ENCODE peak calls at places on chromosome 4, in nine cellular contexts. V is SJSA1, N is heart right ventricle, A is left ventricle myocardium inferior, L is ovary, H is tibial artery, Z is ascending aorta, M is sigmoid colon, G is pancreas. B is an unnamed sample.

GRCh38 chr4:26838055-26838842 is 22.4 kb upstream of the STIM2 start:
- DNase-seq in G (no peak), M (no peak), L (no peak), V (no peak), N (no peak), A (no peak), H (no peak), Z (no peak), B (no peak)

GRCh38 chr4:92339671-92340070 is 35.9 kb downstream of the GRID2 start:
- DNase-seq in M (no peak), V (no peak), N (no peak), L (no peak), Z (no peak), A (no peak), G (no peak), H (no peak), B (no peak)

GRCh38 chr4:133150643-133151300 is 1.7 kb downstream of the PCDH10 start:
- DNase-seq in A (no peak), N (no peak), H (peak; percentile 68), M (peak; percentile 61), V (no peak), G (peak; percentile 59), Z (no peak), L (no peak), B (peak; percentile 46)

GRCh38 chr4:14596904-14597303 is 405.4 kb upstream of the CPEB2 start:
- DNase-seq in N (no peak), G (no peak), Z (no peak), M (no peak), H (no peak), V (no peak), A (no peak), L (no peak), B (no peak)

GRCh38 chr4:39021631-39022030 is 10.6 kb downstream of the TMEM156 start:
- DNase-seq in H (no peak), N (no peak), M (no peak), G (no peak), Z (no peak), V (no peak), L (no peak), A (no peak), B (no peak)

GRCh38 chr4:176185068-176185467 is 10.3 kb downstream of the SPATA4 start:
- DNase-seq in A (no peak), M (no peak), H (no peak), Z (no peak), G (no peak), N (no peak), L (no peak), V (no peak), B (no peak)

GRCh38 chr4:17681921-17682566 is 67.6 kb downstream of the MED28 start:
- DNase-seq in G (no peak), N (no peak), A (no peak), H (no peak), L (no peak), V (no peak), Z (no peak), M (no peak), B (no peak)

GRCh38 chr4:152352215-152352614 is 183.7 kb downstream of the FBXW7 start:
- DNase-seq in Z (no peak), A (no peak), L (no peak), M (no peak), H (no peak), N (no peak), G (no peak), V (no peak), B (no peak)

GRCh38 chr4:79445371-79445781 is 37.3 kb upstream of the GK2 start:
- DNase-seq in L (no peak), Z (no peak), V (no peak), G (no peak), A (no peak), N (no peak), M (no peak), H (no peak), B (no peak)

GRCh38 chr4:90198086-90198847 is 71.1 kb downstream of the CCSER1 start:
- DNase-seq in Z (no peak), H (no peak), N (no peak), A (no peak), M (no peak), V (no peak), G (no peak), L (no peak), B (no peak)

GRCh38 chr4:55722132-55722531 is 86.0 kb upstream of the NMU start:
- DNase-seq in N (no peak), H (no peak), G (no peak), L (no peak), V (no peak), M (no peak), Z (no peak), A (no peak), B (no peak)

GRCh38 chr4:42482516-42483327 is 85.4 kb downstream of the SHISA3 start:
- DNase-seq in Z (no peak), G (no peak), N (no peak), A (no peak), V (no peak), H (no peak), M (no peak), L (no peak), B (no peak)

GRCh38 chr4:182973421-182974340 is 56.5 kb upstream of the DCTD start:
- DNase-seq in N (no peak), A (no peak), M (no peak), L (no peak), V (no peak), H (no peak), Z (no peak), G (no peak), B (no peak)

GRCh38 chr4:1329408-1330371 is 17.3 kb upstream of the UVSSA start:
- DNase-seq in Z (no peak), M (no peak), L (no peak), V (no peak), A (no peak), N (no peak), G (no peak), H (no peak), B (no peak)
- H3K27ac ChIP-seq in Z (no peak overlapping the region), M (no peak overlapping the region), L (no peak overlapping the region), V (no peak overlapping the region), A (no peak overlapping the region), N (peak overlapping the region; percentile 14), G (no peak overlapping the region), H (no peak overlapping the region), B (no peak overlapping the region)

GRCh38 chr4:69708211-69708610 is 52.2 kb downstream of the SULT1B1 start:
- DNase-seq in L (no peak), M (no peak), Z (no peak), N (no peak), V (no peak), G (no peak), A (no peak), H (no peak), B (no peak)

GRCh38 chr4:69713593-69713992 is 46.8 kb downstream of the SULT1B1 start:
- DNase-seq in H (no peak), Z (no peak), G (no peak), M (no peak), V (no peak), L (no peak), A (no peak), N (no peak), B (no peak)

GRCh38 chr4:69710580-69710979 is 49.8 kb downstream of the SULT1B1 start:
- DNase-seq in V (no peak), M (no peak), Z (no peak), H (no peak), N (no peak), G (no peak), L (no peak), A (no peak), B (no peak)

DNA sequence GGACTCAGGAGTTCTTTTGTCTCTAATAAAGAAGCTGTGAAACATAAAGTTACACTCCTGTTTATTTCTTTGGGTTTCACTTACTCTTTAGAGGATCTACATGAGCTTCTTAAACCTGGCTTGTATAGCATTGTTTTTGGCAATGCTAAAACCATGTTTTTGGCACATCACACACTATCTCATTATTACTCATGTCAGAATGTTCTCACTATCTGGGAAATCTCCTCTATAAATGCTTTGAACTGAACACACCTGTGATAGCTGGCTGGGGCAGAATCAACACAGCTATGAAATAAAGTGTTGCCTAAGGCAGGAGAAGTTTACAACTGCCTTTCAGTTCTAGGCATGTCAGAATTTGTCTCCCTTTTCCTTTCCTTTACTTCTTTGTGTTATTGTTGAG is 52.6 kb downstream of the SULT1B1 start:
- DNase-seq in A (no peak), H (no peak), N (no peak), G (no peak), L (no peak), V (no peak), M (no peak), Z (no peak), B (no peak)
- H3K27ac ChIP-seq in A (no peak overlapping the region), H (no peak overlapping the region), N (no peak overlapping the region), G (no peak overlapping the region), L (no peak overlapping the region), V (no peak overlapping the region), M (no peak overlapping the region), Z (no peak overlapping the region), B (no peak overlapping the region)

DNA sequence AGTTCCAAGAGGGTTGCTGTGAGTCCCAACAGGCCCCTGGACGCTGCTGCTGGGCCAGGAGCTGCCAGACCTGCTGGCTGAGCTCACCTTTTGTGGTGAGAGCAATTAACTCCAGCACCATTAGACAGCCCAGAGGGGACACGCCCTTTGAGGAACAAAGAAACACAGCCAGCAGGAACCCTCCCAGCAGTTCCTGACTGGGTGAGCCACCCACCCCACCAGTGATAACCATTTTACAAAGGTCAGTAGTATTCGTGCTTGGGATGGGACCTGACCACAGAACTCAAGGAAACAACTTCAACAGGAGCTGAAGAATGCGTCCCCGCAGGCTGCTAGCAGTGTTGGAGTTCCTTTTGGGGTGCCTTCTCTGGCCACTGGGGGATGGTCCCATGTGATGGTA is 38.8 kb upstream of the AFAP1 start:
- DNase-seq in G (no peak), V (no peak), N (no peak), H (no peak), M (no peak), Z (no peak), L (no peak), A (no peak), B (no peak)
- H3K27ac ChIP-seq in G (no peak overlapping the region), V (no peak overlapping the region), N (peak overlapping the region; percentile 9), H (no peak overlapping the region), M (peak overlapping the region; percentile 4), Z (no peak overlapping the region), L (no peak overlapping the region), A (peak overlapping the region; percentile 69), B (no peak overlapping the region)

GRCh38 chr4:108280072-108280471 is 111.3 kb upstream of the LEF1 start:
- DNase-seq in G (no peak), H (no peak), V (no peak), M (no peak), Z (no peak), L (no peak), N (no peak), A (no peak), B (no peak)

GRCh38 chr4:108272046-108272445 is 103.3 kb upstream of the LEF1 start:
- DNase-seq in V (no peak), G (no peak), N (no peak), H (no peak), L (no peak), M (no peak), A (no peak), Z (no peak), B (no peak)

GRCh38 chr4:108272566-108272965 is 103.8 kb upstream of the LEF1 start:
- DNase-seq in H (no peak), A (no peak), M (no peak), V (peak; percentile 48), Z (no peak), G (no peak), N (no peak), L (no peak), B (no peak)

GRCh38 chr4:108270466-108271450 is 102.0 kb upstream of the LEF1 start:
- DNase-seq in V (peak; percentile 84), N (no peak), L (no peak), Z (no peak), G (no peak), A (no peak), M (no peak), H (no peak), B (no peak)

GRCh38 chr4:108276690-108277089 is 108.0 kb upstream of the LEF1 start:
- DNase-seq in N (no peak), H (no peak), M (no peak), L (no peak), A (no peak), V (no peak), Z (no peak), G (no peak), B (no peak)
- H3K27ac ChIP-seq in N (no peak overlapping the region), H (no peak overlapping the region), M (no peak overlapping the region), L (no peak overlapping the region), A (no peak overlapping the region), V (no peak overlapping the region), Z (no peak overlapping the region), G (no peak overlapping the region), B (no peak overlapping the region)